ENCODE peak calls at places on chromosomes 16 and 17, in seven cellular contexts. X is D721Med; R is Daoy; D is activated CD4-positive, alpha-beta T cell treated with anti-CD3 and anti-CD28 coated beads, Interleukin-2, amount 50 U/mL, for 48 hours; L is activated naive CD8-positive, alpha-beta T cell treated with anti-CD3 and anti-CD28 coated beads for 36 hours; T is AG09309; V is T-helper 1 cell. P is an unnamed sample.

GRCh38 chr17:64133546-64134215 is 3.7 kb upstream of the ERN1 start:
- DNase-seq in X (peak; percentile 50), T (no peak), L (no peak), V (no peak), D (no peak), R (peak; percentile 50), P (no peak)

GRCh38 chr16:79658301-79659001 is 57.9 kb upstream of the MAF start:
- DNase-seq in L (no peak), X (no peak), R (peak; percentile 89), T (peak; percentile 55), D (peak; percentile 18), V (no peak), P (no peak)

GRCh38 chr17:78329263-78330059 is 30.4 kb downstream of the SOCS3 start:
- DNase-seq in T (peak; percentile 63), V (no peak), X (no peak), R (peak; percentile 98), D (peak; percentile 56), L (peak; percentile 40), P (peak; percentile 85)

GRCh38 chr17:81527591-81528383 is at the start of gene FSCN2:
- DNase-seq in D (no peak), R (no peak), L (no peak), X (no peak), V (no peak), T (no peak), P (no peak)

GRCh38 chr16:71917900-71918299 is 22.6 kb downstream of the IST1 start:
- DNase-seq in X (no peak), V (no peak), R (no peak), L (no peak), T (no peak), D (no peak), P (no peak)

GRCh38 chr17:73452056-73452455 is 140.3 kb upstream of the CDC42EP4 start:
- DNase-seq in R (no peak), T (no peak), X (no peak), D (no peak), V (no peak), L (no peak), P (no peak)

GRCh38 chr16:75062135-75062943 is 54.2 kb downstream of the LDHD start:
- DNase-seq in X (no peak), T (no peak), L (no peak), V (no peak), D (no peak), R (no peak), P (no peak)

GRCh38 chr17:31654936-31655335 is 204.1 kb downstream of the COPRS start:
- DNase-seq in D (peak; percentile 10), T (no peak), V (no peak), X (no peak), R (peak; percentile 78), L (peak; percentile 12), P (no peak)

GRCh38 chr17:74329378-74329777 is 3.4 kb downstream of the KIF19 start:
- DNase-seq in V (no peak), X (no peak), T (no peak), L (no peak), D (no peak), R (no peak), P (no peak)

GRCh38 chr16:53884748-53885147 is 180.8 kb downstream of the FTO start:
- DNase-seq in R (no peak), L (no peak), T (no peak), D (no peak), X (no peak), V (no peak), P (no peak)

GRCh38 chr17:46110219-46110618 is 83.0 kb downstream of the KANSL1 start:
- DNase-seq in T (no peak), D (no peak), X (peak; percentile 60), L (no peak), R (no peak), V (no peak), P (no peak)

GRCh38 chr17:65177901-65178300 is 40.7 kb downstream of the RGS9 start:
- DNase-seq in V (no peak), D (no peak), T (no peak), X (no peak), R (peak; percentile 43), L (no peak), P (peak; percentile 28)

GRCh38 chr17:32523827-32524552 is 37.2 kb downstream of the CDK5R1 start:
- DNase-seq in R (no peak), L (peak; percentile 41), X (no peak), V (no peak), D (peak; percentile 60), T (no peak), P (no peak)

GRCh38 chr16:24516900-24517669 is 22.3 kb upstream of the RBBP6 start:
- DNase-seq in D (peak; percentile 86), X (peak; percentile 35), L (peak; percentile 65), T (peak; percentile 76), V (peak; percentile 50), R (peak; percentile 70), P (peak; percentile 76)

GRCh38 chr17:353213-353837 is 718 bp upstream of the RPH3AL start:
- DNase-seq in T (no peak), L (no peak), R (no peak), V (no peak), D (no peak), X (no peak), P (no peak)

GRCh38 chr16:82694239-82694874 is 67.6 kb downstream of the CDH13 start:
- DNase-seq in L (no peak), D (no peak), T (peak; percentile 86), R (peak; percentile 56), X (no peak), V (no peak), P (peak; percentile 39)

GRCh38 chr16:35711958-35712357 is 2252.5 kb downstream of the TP53TG3F start:
- DNase-seq in R (no peak), L (no peak), V (no peak), X (no peak), D (no peak), T (no peak), P (no peak)

GRCh38 chr17:7916799-7917198 is 710 bp upstream of the RNF227 start:
- DNase-seq in X (no peak), L (no peak), D (no peak), R (peak; percentile 23), T (no peak), V (no peak), P (peak; percentile 64)

P was measured in HS-5.